ENCODE peak calls at places on chromosomes 5 and 9, in four cellular contexts. One of them, this sample, is unnamed. For H3K4me1 and H3K36me3, the result is how much of the 10 kb centered on the place peaks cover.

GRCh38 chr9:21104787-21105186 is 27.0 kb upstream of the IFNB1 start:
- DNase-seq in adrenal gland: no peak
- DNase-seq in thyroid gland: no peak
- DNase-seq in ovary: no peak
- DNase-seq in this sample: no peak

GRCh38 chr5:114361724-114362196 is at the start of gene KCNN2:
- DNase-seq in adrenal gland: peak
- DNase-seq in thyroid gland: peak
- DNase-seq in ovary: peak
- DNase-seq in this sample: peak

GRCh38 chr9:2741441-2742158 is 24.3 kb downstream of the KCNV2 start:
- DNase-seq in adrenal gland: peak
- DNase-seq in thyroid gland: no peak
- DNase-seq in ovary: peak
- DNase-seq in this sample: no peak

GRCh38 chr9:36389590-36389989 is 10.5 kb downstream of the RNF38 start:
- DNase-seq in adrenal gland: no peak
- DNase-seq in thyroid gland: no peak
- DNase-seq in ovary: no peak
- DNase-seq in this sample: no peak

GRCh38 chr9:6229604-6230003 is 14.0 kb downstream of the IL33 start:
- DNase-seq in adrenal gland: no peak
- DNase-seq in thyroid gland: no peak
- DNase-seq in ovary: no peak
- DNase-seq in this sample: no peak

GRCh38 chr5:168047669-168048111 is 243.8 kb upstream of the WWC1 start:
- DNase-seq in adrenal gland: no peak
- DNase-seq in thyroid gland: peak
- DNase-seq in ovary: no peak
- DNase-seq in this sample: no peak

GRCh38 chr5:124744170-124744911 is 2.1 kb downstream of the ZNF608 start:
- DNase-seq in adrenal gland: peak
- DNase-seq in thyroid gland: peak
- DNase-seq in ovary: peak
- DNase-seq in this sample: peak

GRCh38 chr9:107674937-107675277 is 185.3 kb upstream of the KLF4 start:
- DNase-seq in adrenal gland: peak
- DNase-seq in thyroid gland: no peak
- DNase-seq in ovary: no peak
- DNase-seq in this sample: no peak

GRCh38 chr5:3590967-3591900 is 4.4 kb upstream of the IRX1 start:
- DNase-seq in adrenal gland: no peak
- DNase-seq in thyroid gland: no peak
- DNase-seq in ovary: no peak
- DNase-seq in this sample: no peak
- H3K4me3 ChIP-seq in adrenal gland: no peak
- H3K4me3 ChIP-seq in thyroid gland: no peak
- H3K4me3 ChIP-seq in ovary: no peak
- H3K4me3 ChIP-seq in this sample: no peak

GRCh38 chr5:140595538-140595937 is 30.9 kb downstream of the SLC35A4 start:
- DNase-seq in adrenal gland: peak
- DNase-seq in thyroid gland: peak
- DNase-seq in ovary: no peak
- DNase-seq in this sample: no peak
- H3K4me1 ChIP-seq in adrenal gland: under half
- H3K4me1 ChIP-seq in thyroid gland: under half
- H3K4me1 ChIP-seq in ovary: under half
- H3K4me1 ChIP-seq in this sample: under half

DNA sequence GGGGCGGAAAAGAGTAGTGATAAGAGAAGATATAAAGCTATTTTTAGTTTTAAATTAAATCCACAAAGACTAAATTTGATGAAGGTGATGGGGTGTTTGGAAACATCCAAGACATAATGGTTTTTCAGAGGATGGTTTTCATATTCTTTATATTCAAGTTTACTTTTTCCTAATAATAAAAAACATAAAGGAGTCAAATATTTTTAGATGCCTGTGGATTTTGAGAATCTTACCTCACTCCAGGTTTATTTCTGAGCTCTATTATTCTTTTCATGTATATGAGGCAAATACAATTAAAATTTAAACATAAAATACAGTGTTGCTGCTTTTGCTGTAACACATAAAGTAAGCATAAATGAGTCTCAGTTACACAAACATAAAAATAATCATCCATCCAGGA is 22.2 kb downstream of the MRPS30 start:
- DNase-seq in adrenal gland: no peak
- DNase-seq in thyroid gland: no peak
- DNase-seq in ovary: no peak
- DNase-seq in this sample: no peak
- H3K36me3 ChIP-seq in adrenal gland: under half
- H3K36me3 ChIP-seq in thyroid gland: under half
- H3K36me3 ChIP-seq in ovary: under half
- H3K36me3 ChIP-seq in this sample: under half

GRCh38 chr5:10583663-10584572 is 20.0 kb downstream of the ANKRD33B start:
- DNase-seq in adrenal gland: no peak
- DNase-seq in thyroid gland: no peak
- DNase-seq in ovary: no peak
- DNase-seq in this sample: peak
- H3K4me3 ChIP-seq in adrenal gland: no peak
- H3K4me3 ChIP-seq in thyroid gland: no peak
- H3K4me3 ChIP-seq in ovary: no peak
- H3K4me3 ChIP-seq in this sample: no peak

This sample was measured in right atrium auricular region.